ENCODE peak calls at places on chromosomes 1 and 21, in five cellular contexts. G is GM13976, W is testis, X is endothelial cell of umbilical vein, C is endothelial cell. T is an unnamed sample.

GRCh38 chr1:219917851-219918466 is 10.4 kb downstream of the SLC30A10 start:
- DNase-seq in X (no peak), C (no peak), G (no peak), W (no peak), T (no peak)

GRCh38 chr21:18725653-18726052 is 322.1 kb upstream of the TMPRSS15 start:
- DNase-seq in C (peak), G (no peak), X (no peak), W (no peak), T (no peak)

GRCh38 chr1:54271341-54271740 is 71.4 kb downstream of the MRPL37 start:
- DNase-seq in G (no peak), C (no peak), W (no peak), X (no peak), T (no peak)

GRCh38 chr1:227038401-227038800 is 98.3 kb downstream of the COQ8A start:
- DNase-seq in X (no peak), G (no peak), C (no peak), W (no peak), T (no peak)

GRCh38 chr1:15963968-15964648 is 11.8 kb downstream of the ZBTB17 start:
- DNase-seq in X (no peak), G (peak), W (no peak), C (no peak), T (peak)

GRCh38 chr21:42137191-42137913 is 66.2 kb downstream of the UMODL1 start:
- DNase-seq in C (no peak), W (no peak), X (no peak), G (no peak), T (no peak)

GRCh38 chr1:38814444-38814983 is 45.1 kb downstream of the RRAGC start:
- DNase-seq in W (no peak), X (no peak), C (no peak), G (no peak), T (no peak)

GRCh38 chr1:15156807-15157380 is 3.3 kb downstream of the TMEM51 start:
- DNase-seq in X (no peak), G (no peak), W (no peak), C (no peak), T (no peak)

GRCh38 chr1:1157914-1158710 is 15.6 kb upstream of the TTLL10 start:
- DNase-seq in C (peak), G (peak), X (peak), W (peak), T (peak)

GRCh38 chr1:71695820-71696219 is 586.5 kb downstream of the NEGR1 start:
- DNase-seq in G (no peak), X (no peak), W (no peak), C (no peak), T (no peak)

GRCh38 chr1:218537131-218537904 is 192.2 kb downstream of the TGFB2 start:
- DNase-seq in W (no peak), X (no peak), G (no peak), C (no peak), T (no peak)

GRCh38 chr21:41357546-41357945 is 4.3 kb upstream of the MX2 start:
- DNase-seq in C (no peak), X (no peak), G (no peak), W (no peak), T (no peak)

GRCh38 chr1:106907795-106908194 is 148.7 kb upstream of the PRMT6 start:
- DNase-seq in W (no peak), G (peak), X (no peak), C (no peak), T (peak)

GRCh38 chr1:154710091-154710490 is 102.1 kb upstream of the ADAR start:
- DNase-seq in C (no peak), G (no peak), X (no peak), W (no peak), T (no peak)

GRCh38 chr1:222256058-222256457 is 291.8 kb downstream of the HHIPL2 start:
- DNase-seq in G (no peak), X (no peak), C (no peak), W (no peak), T (no peak)

GRCh38 chr1:28249013-28249870 is 10.1 kb upstream of the SESN2 start:
- DNase-seq in W (no peak), X (no peak), G (peak), C (no peak), T (no peak)

GRCh38 chr1:108559215-108560142 is at the start of gene EEIG2:
- DNase-seq in C (peak), X (peak), W (peak), G (peak), T (peak)

GRCh38 chr1:175933801-175934200 is 190.4 kb upstream of the TNR start:
- DNase-seq in W (no peak), C (peak), X (no peak), G (no peak), T (no peak)

GRCh38 chr1:39902121-39902807 is 547 bp upstream of the MYCL start:
- DNase-seq in W (peak), G (peak), C (peak), X (no peak), T (peak)

GRCh38 chr1:207314836-207315235 is 6.6 kb upstream of the CD55 start:
- DNase-seq in W (no peak), X (no peak), G (no peak), C (no peak), T (no peak)

GRCh38 chr21:46188226-46189212 is 4.3 kb upstream of the SPATC1L start:
- DNase-seq in X (peak), G (no peak), C (no peak), W (peak), T (no peak)

GRCh38 chr1:173269490-173270230 is 62.5 kb upstream of the TNFSF4 start:
- DNase-seq in G (no peak), X (peak), W (no peak), C (no peak), T (no peak)

GRCh38 chr1:75135829-75136142 is 1.6 kb downstream of the LHX8 start:
- DNase-seq in X (no peak), C (no peak), G (no peak), W (no peak), T (no peak)

GRCh38 chr1:247331172-247331525 is 518 bp downstream of the ZNF496 start:
- DNase-seq in C (peak), G (peak), X (peak), W (peak), T (peak)

GRCh38 chr1:85296980-85297379 is 20.5 kb upstream of the BCL10 start:
- DNase-seq in X (peak), C (no peak), G (no peak), W (no peak), T (no peak)

GRCh38 chr1:21925334-21925940 is 11.7 kb downstream of the HSPG2 start:
- DNase-seq in W (no peak), X (peak), C (no peak), G (no peak), T (no peak)

GRCh38 chr1:7584157-7584556 is 186.9 kb upstream of the VAMP3 start:
- DNase-seq in X (no peak), C (no peak), W (no peak), G (no peak), T (no peak)

GRCh38 chr21:45554477-45555175 is 12.4 kb upstream of the SLC19A1 start:
- DNase-seq in G (peak), X (peak), C (peak), W (peak), T (peak)

GRCh38 chr1:241627453-241628329 is 12.5 kb downstream of the CHML start:
- DNase-seq in C (peak), G (peak), X (peak), W (no peak), T (peak)

GRCh38 chr1:185595835-185596667 is 138.1 kb upstream of the HMCN1 start:
- DNase-seq in W (peak), X (peak), G (peak), C (peak), T (peak)

GRCh38 chr1:28470146-28470545 is 35.7 kb upstream of the RCC1 start:
- DNase-seq in X (no peak), C (no peak), G (no peak), W (no peak), T (no peak)

GRCh38 chr1:40184193-40184592 is 23.0 kb downstream of the RLF start:
- DNase-seq in W (no peak), G (no peak), X (no peak), C (no peak), T (no peak)

GRCh38 chr1:16984717-16985116 is 4.3 kb upstream of the MFAP2 start:
- DNase-seq in G (no peak), C (peak), W (peak), X (peak), T (no peak)

GRCh38 chr1:30982431-30982830 is 73.9 kb upstream of the SDC3 start:
- DNase-seq in G (no peak), W (no peak), C (no peak), X (no peak), T (no peak)

GRCh38 chr1:30986755-30987154 is 78.2 kb upstream of the SDC3 start:
- DNase-seq in C (no peak), W (no peak), X (no peak), G (peak), T (no peak)

GRCh38 chr1:30984991-30985503 is 76.5 kb upstream of the SDC3 start:
- DNase-seq in W (no peak), X (no peak), G (no peak), C (no peak), T (no peak)

GRCh38 chr1:30982937-30983336 is 74.4 kb upstream of the SDC3 start:
- DNase-seq in W (no peak), G (peak), X (no peak), C (no peak), T (peak)

DNA sequence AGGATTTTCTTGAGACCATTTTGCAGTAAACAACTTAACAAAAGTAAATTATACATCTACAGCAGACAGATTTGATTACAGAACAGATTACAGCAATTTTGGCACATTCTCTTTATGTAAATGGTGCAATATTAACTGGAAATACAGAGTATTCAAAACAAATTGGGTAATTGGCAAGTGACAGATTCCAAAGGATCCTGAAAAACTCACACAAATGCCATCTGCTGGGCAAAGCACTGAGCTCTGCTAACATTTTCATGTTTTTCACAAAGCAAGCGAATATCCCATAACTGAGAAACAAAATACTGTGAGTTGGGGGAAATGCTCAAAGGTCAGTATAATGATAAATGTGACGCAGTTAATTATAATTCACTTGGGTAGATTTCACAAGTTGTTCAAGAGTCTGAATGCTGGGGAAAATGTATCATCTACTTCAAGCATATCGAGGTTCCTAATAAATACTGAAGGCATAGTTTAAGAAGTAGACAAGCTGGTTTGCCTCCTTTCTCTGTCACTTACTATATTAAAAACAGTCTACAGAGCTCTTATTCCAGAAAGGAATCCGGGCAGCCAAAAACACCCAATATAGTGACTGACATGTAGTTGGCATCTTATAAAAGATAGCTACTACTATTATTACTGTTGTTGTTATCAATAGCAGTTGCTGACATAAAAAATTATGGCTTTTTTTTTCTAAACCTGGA is 75.8 kb upstream of the SDC3 start:
- DNase-seq in C (no peak), X (no peak), G (no peak), W (no peak), T (no peak)
- TF ChIP-seq CTCF in C (no peak), X (no peak), G (no peak), W (no peak), T (no peak)

DNA sequence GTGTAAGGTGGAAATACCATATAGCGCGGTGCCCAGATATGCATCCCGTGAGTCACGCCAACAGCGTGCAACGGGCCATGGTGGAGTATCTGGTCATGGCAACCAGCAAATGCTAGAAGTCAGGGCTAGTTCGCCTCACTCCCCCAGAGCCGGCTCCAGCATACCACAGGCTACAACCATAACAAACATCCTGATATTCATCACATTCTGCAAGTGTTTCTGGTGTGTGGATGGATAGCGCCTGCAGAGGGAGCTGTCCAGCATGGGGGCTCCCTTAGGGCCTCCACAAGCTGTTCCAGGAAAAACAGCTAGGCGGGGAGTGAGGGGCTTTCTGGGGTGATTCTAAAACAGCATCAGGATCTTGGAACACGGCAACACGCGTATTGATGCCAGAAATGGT is 6.8 kb downstream of the C1orf198 start:
- DNase-seq in G (no peak), X (no peak), W (no peak), C (no peak), T (no peak)
- TF ChIP-seq CTCF in G (no peak), X (no peak), W (no peak), C (no peak), T (no peak)

GRCh38 chr1:180247580-180247979 is 17.5 kb downstream of the LHX4 start:
- DNase-seq in X (no peak), G (no peak), W (no peak), C (no peak), T (no peak)

GRCh38 chr1:180250499-180250770 is 20.4 kb downstream of the LHX4 start:
- DNase-seq in X (no peak), W (no peak), G (no peak), C (no peak), T (no peak)

GRCh38 chr1:180248176-180248575 is 18.1 kb downstream of the LHX4 start:
- DNase-seq in C (no peak), W (no peak), G (no peak), X (no peak), T (no peak)

GRCh38 chr1:180249725-180250498 is 19.8 kb downstream of the LHX4 start:
- DNase-seq in X (peak), C (no peak), W (no peak), G (no peak), T (no peak)

DNA sequence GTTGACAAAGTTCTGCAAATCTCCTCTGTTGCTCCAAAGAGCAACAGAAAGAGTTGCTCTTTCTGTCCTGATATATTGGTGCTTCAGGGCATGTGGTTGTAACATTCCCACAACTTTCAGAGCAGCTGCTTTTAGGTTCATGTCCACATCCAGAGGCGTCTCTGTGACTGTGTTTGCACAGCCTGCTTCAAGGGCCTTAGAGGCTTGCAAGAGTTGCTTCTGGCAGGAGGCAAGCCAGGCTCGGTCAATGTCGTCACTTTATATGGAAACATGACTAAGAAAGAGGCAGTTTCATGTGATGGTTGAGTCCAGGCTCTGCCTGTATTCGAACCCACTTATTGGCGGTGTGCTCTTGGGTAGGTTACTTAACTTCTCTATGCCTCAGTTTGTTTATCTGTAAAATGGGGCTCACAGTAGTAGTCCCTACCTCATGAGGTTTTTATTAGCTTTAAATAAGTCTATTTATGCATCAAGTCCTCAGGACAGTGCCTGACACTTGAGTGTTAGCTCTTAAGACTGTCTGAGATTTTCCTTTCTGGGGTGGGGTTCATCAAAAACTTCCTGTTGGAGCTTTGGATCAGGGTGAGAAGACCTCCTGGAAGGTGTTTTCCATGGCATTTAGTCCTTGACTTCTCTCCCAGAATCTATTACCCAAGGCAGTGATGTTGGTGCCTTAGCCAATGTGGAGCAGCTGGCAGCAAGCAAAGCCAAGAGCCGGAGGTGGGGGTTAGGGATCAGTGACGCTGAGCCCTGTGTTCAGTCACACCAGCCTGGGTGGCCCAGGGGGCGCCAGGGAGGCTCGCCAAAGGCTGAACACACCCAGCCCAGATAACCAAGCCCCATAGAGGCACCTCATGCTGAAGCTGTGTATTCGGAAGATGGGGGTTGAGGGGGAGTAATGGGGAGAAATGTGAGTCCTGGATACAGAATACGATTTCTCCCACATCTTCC is 18.9 kb downstream of the LHX4 start:
- DNase-seq in W (no peak), C (no peak), X (no peak), G (no peak), T (no peak)
- TF ChIP-seq CTCF in W (no peak), C (no peak), X (peak), G (no peak), T (no peak)

GRCh38 chr1:198481661-198482060 is 58.8 kb downstream of the ATP6V1G3 start:
- DNase-seq in W (no peak), X (no peak), G (no peak), C (no peak), T (no peak)
- TF ChIP-seq CTCF in W (no peak), X (no peak), G (no peak), C (no peak), T (no peak)

GRCh38 chr1:225470691-225471452 is 43.0 kb upstream of the LBR start:
- DNase-seq in X (no peak), W (no peak), G (no peak), C (no peak), T (no peak)
- TF ChIP-seq CTCF in X (no peak), W (no peak), G (no peak), C (no peak), T (no peak)

DNA sequence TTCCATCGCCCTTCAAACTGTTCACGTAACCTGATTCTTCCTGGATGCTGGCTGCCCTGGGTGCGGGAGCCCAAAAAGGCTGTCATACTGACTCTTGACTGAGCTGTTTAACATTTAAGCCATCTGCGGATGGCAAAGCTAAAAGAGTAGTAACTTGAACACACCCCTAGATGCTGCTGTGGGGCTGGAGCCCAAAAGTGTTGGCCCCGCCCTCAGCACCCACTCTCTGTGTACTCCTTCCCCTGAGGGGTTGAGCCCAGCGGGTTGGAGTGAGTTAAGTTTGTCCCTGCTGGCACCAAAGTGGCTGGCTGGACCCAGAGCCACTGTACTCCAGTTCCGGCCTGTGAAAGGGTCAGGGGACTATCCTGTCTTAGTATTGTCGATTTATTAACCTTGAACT is 640.6 kb downstream of the PTPRU start:
- DNase-seq in C (no peak), X (no peak), G (no peak), W (no peak), T (no peak)
- TF ChIP-seq CTCF in C (no peak), X (no peak), G (no peak), W (no peak), T (no peak)

GRCh38 chr1:47725000-47725731 is 272.0 kb downstream of the TRABD2B start:
- DNase-seq in X (no peak), W (no peak), C (peak), G (no peak), T (peak)
- TF ChIP-seq CTCF in X (peak), W (peak), C (no peak), G (no peak), T (no peak)